ENCODE peak calls at places on chromosome 2, in six cellular contexts. W, M, O, L, J and D are unnamed samples.
A peak's percentile ranks its signal among the peaks of the same experiment; 100 is the strongest.

GRCh38 chr2:17319090-17319489 is 199.2 kb downstream of the RAD51AP2 start:
- DNase-seq in W (no peak), M (no peak), O (no peak), L (no peak), J (no peak), D (no peak)

GRCh38 chr2:136013962-136014361 is 28.5 kb upstream of the DARS1 start:
- DNase-seq in W (no peak), M (no peak), O (no peak), L (no peak), J (no peak), D (no peak)

GRCh38 chr2:108297436-108298141 is 8.9 kb downstream of the SULT1C2 start:
- DNase-seq in W (no peak), M (peak; percentile 17), O (no peak), L (peak; percentile 80), J (no peak), D (peak; percentile 96)

GRCh38 chr2:219228745-219229374 is 576 bp downstream of the ATG9A start:
- DNase-seq in W (no peak), M (no peak), O (no peak), L (no peak), J (no peak), D (no peak)

GRCh38 chr2:235989591-235989990 is 178.6 kb downstream of the GBX2 start:
- DNase-seq in W (no peak), M (no peak), O (no peak), L (no peak), J (no peak), D (no peak)

GRCh38 chr2:20491739-20492531 is 45.1 kb downstream of the RHOB start:
- DNase-seq in W (no peak), M (no peak), O (no peak), L (no peak), J (no peak), D (no peak)

GRCh38 chr2:218270721-218271486 is 585 bp downstream of the PNKD start:
- DNase-seq in W (no peak), M (peak; percentile 56), O (no peak), L (no peak), J (no peak), D (peak; percentile 47)

GRCh38 chr2:101113441-101114267 is 37.5 kb downstream of the TBC1D8 start:
- DNase-seq in W (no peak), M (peak; percentile 92), O (no peak), L (peak; percentile 51), J (no peak), D (peak; percentile 62)

GRCh38 chr2:152506843-152507242 is 171.9 kb downstream of the FMNL2 start:
- DNase-seq in W (peak; percentile 1), M (no peak), O (no peak), L (peak; percentile 94), J (no peak), D (peak; percentile 94)

GRCh38 chr2:52454962-52455361 is 1312.6 kb upstream of the CHAC2 start:
- DNase-seq in W (no peak), M (no peak), O (no peak), L (no peak), J (no peak), D (no peak)

GRCh38 chr2:88753833-88754584 is 62.5 kb downstream of the RPIA start:
- DNase-seq in W (peak; percentile 13), M (no peak), O (no peak), L (peak; percentile 22), J (no peak), D (no peak)

GRCh38 chr2:28342081-28342967 is 50.3 kb upstream of the FOSL2 start:
- DNase-seq in W (no peak), M (peak; percentile 89), O (no peak), L (peak; percentile 24), J (no peak), D (peak; percentile 58)

GRCh38 chr2:149422337-149422990 is 92.1 kb downstream of the LYPD6 start:
- DNase-seq in W (no peak), M (peak; percentile 66), O (no peak), L (peak; percentile 48), J (no peak), D (peak; percentile 85)

GRCh38 chr2:165621086-165621560 is 151.6 kb downstream of the CSRNP3 start:
- DNase-seq in W (no peak), M (peak; percentile 55), O (no peak), L (peak; percentile 40), J (no peak), D (peak; percentile 22)

GRCh38 chr2:610465-610864 is 66.7 kb downstream of the TMEM18 start:
- DNase-seq in W (no peak), M (no peak), O (no peak), L (no peak), J (no peak), D (no peak)

GRCh38 chr2:54483426-54483825 is 27.3 kb downstream of the SPTBN1 start:
- DNase-seq in W (no peak), M (peak; percentile 80), O (no peak), L (peak; percentile 95), J (no peak), D (peak; percentile 84)

GRCh38 chr2:230323385-230324106 is 3.4 kb upstream of the SP140L start:
- DNase-seq in W (no peak), M (no peak), O (no peak), L (no peak), J (no peak), D (no peak)

GRCh38 chr2:182715896-182716664 is at the start of gene DNAJC10:
- DNase-seq in W (peak; percentile 88), M (peak; percentile 94), O (peak; percentile 77), L (peak; percentile 93), J (peak; percentile 79), D (peak; percentile 93)

GRCh38 chr2:39246382-39246980 is 2.7 kb upstream of the CDKL4 start:
- DNase-seq in W (no peak), M (no peak), O (no peak), L (no peak), J (no peak), D (no peak)

GRCh38 chr2:27824401-27824800 is 52.9 kb downstream of the MRPL33 start:
- DNase-seq in W (no peak), M (no peak), O (no peak), L (no peak), J (no peak), D (no peak)

GRCh38 chr2:217527586-217528202 is 475.1 kb downstream of the TNS1 start:
- DNase-seq in W (no peak), M (peak; percentile 34), O (no peak), L (peak; percentile 40), J (no peak), D (peak; percentile 48)

GRCh38 chr2:862356-862687 is 88.3 kb upstream of the SNTG2 start:
- DNase-seq in W (no peak), M (no peak), O (no peak), L (no peak), J (no peak), D (no peak)

GRCh38 chr2:217958889-217959235 is 43.9 kb downstream of the TNS1 start:
- DNase-seq in W (no peak), M (no peak), O (no peak), L (no peak), J (no peak), D (no peak)

GRCh38 chr2:151374426-151374825 is 17.0 kb downstream of the TNFAIP6 start:
- DNase-seq in W (no peak), M (peak; percentile 85), O (no peak), L (peak; percentile 73), J (no peak), D (peak; percentile 92)

GRCh38 chr2:240786871-240787311 is 33.1 kb downstream of the KIF1A start:
- DNase-seq in W (no peak), M (no peak), O (no peak), L (no peak), J (no peak), D (no peak)

GRCh38 chr2:220280741-220281140 is 653.3 kb downstream of the SLC4A3 start:
- DNase-seq in W (no peak), M (no peak), O (no peak), L (no peak), J (no peak), D (no peak)

GRCh38 chr2:29014811-29015414 is 33.8 kb downstream of the TOGARAM2 start:
- DNase-seq in W (peak; percentile 60), M (peak; percentile 53), O (peak; percentile 75), L (peak; percentile 91), J (no peak), D (peak; percentile 64)

GRCh38 chr2:151523825-151524224 is 114.1 kb downstream of the RIF1 start:
- DNase-seq in W (no peak), M (peak; percentile 35), O (no peak), L (peak; percentile 58), J (no peak), D (peak; percentile 47)

GRCh38 chr2:3870222-3870621 is 166.8 kb downstream of the DCDC2C start:
- DNase-seq in W (no peak), M (no peak), O (no peak), L (peak; percentile 41), J (no peak), D (no peak)

GRCh38 chr2:45963816-45964215 is 312.3 kb downstream of the PRKCE start:
- DNase-seq in W (no peak), M (no peak), O (no peak), L (no peak), J (no peak), D (no peak)

GRCh38 chr2:64645014-64645418 is 8.7 kb downstream of the SERTAD2 start:
- DNase-seq in W (no peak), M (peak; percentile 81), O (no peak), L (peak; percentile 83), J (no peak), D (peak; percentile 78)

GRCh38 chr2:38315707-38316333 is 61.3 kb downstream of the ATL2 start:
- DNase-seq in W (no peak), M (peak; percentile 74), O (no peak), L (peak; percentile 60), J (no peak), D (peak; percentile 71)

GRCh38 chr2:1052671-1053270 is 102.1 kb downstream of the SNTG2 start:
- DNase-seq in W (no peak), M (peak; percentile 30), O (no peak), L (no peak), J (no peak), D (peak; percentile 4)

GRCh38 chr2:147711031-147711430 is 133.8 kb upstream of the ACVR2A start:
- DNase-seq in W (no peak), M (peak; percentile 35), O (no peak), L (peak; percentile 49), J (no peak), D (peak; percentile 88)

GRCh38 chr2:135839713-135840112 is 2.7 kb upstream of the LCT start:
- DNase-seq in W (no peak), M (peak; percentile 90), O (no peak), L (no peak), J (no peak), D (peak; percentile 29)